ENCODE peak calls at places on chromosome 12, in ten cellular contexts. One of them, this sample, is unnamed.

GRCh38 chr12:106918746-106919145 is 37.0 kb upstream of the TMEM263 start:
- DNase-seq in left ventricle myocardium superior: no peak
- DNase-seq in stimulated activated naive B cell treated with anti-CD40 and anti-IgM and Interleukin-4, amounts not matched to agents 10 μg/mL and 1 μg/mL and 100 μg/mL, for 72 hours: no peak
- DNase-seq in left ventricle myocardium inferior: no peak
- DNase-seq in T47D: peak
- DNase-seq in T-helper 2 cell: no peak
- DNase-seq in prostate gland: no peak
- DNase-seq in stimulated activated CD8-positive, alpha-beta memory T cell treated with anti-CD3 and anti-CD28 coated beads, Interleukin-15, amount 100 ng/mL, for 4 hours: no peak
- DNase-seq in H7: peak
- DNase-seq in kidney epithelial cell: no peak
- DNase-seq in this sample: no peak

GRCh38 chr12:122148657-122149056 is 25.4 kb downstream of the IL31 start:
- DNase-seq in left ventricle myocardium superior: no peak
- DNase-seq in stimulated activated naive B cell treated with anti-CD40 and anti-IgM and Interleukin-4, amounts not matched to agents 10 μg/mL and 1 μg/mL and 100 μg/mL, for 72 hours: no peak
- DNase-seq in left ventricle myocardium inferior: no peak
- DNase-seq in T47D: no peak
- DNase-seq in T-helper 2 cell: no peak
- DNase-seq in prostate gland: no peak
- DNase-seq in stimulated activated CD8-positive, alpha-beta memory T cell treated with anti-CD3 and anti-CD28 coated beads, Interleukin-15, amount 100 ng/mL, for 4 hours: no peak
- DNase-seq in H7: peak
- DNase-seq in kidney epithelial cell: no peak
- DNase-seq in this sample: no peak

GRCh38 chr12:14273911-14274306 is 91.6 kb upstream of the ATF7IP start:
- DNase-seq in left ventricle myocardium superior: no peak
- DNase-seq in stimulated activated naive B cell treated with anti-CD40 and anti-IgM and Interleukin-4, amounts not matched to agents 10 μg/mL and 1 μg/mL and 100 μg/mL, for 72 hours: no peak
- DNase-seq in left ventricle myocardium inferior: no peak
- DNase-seq in T47D: no peak
- DNase-seq in T-helper 2 cell: no peak
- DNase-seq in prostate gland: no peak
- DNase-seq in stimulated activated CD8-positive, alpha-beta memory T cell treated with anti-CD3 and anti-CD28 coated beads, Interleukin-15, amount 100 ng/mL, for 4 hours: no peak
- DNase-seq in H7: no peak
- DNase-seq in kidney epithelial cell: no peak
- DNase-seq in this sample: no peak

GRCh38 chr12:124175731-124176130 is 119.2 kb upstream of the RFLNA start:
- DNase-seq in left ventricle myocardium superior: no peak
- DNase-seq in stimulated activated naive B cell treated with anti-CD40 and anti-IgM and Interleukin-4, amounts not matched to agents 10 μg/mL and 1 μg/mL and 100 μg/mL, for 72 hours: no peak
- DNase-seq in left ventricle myocardium inferior: no peak
- DNase-seq in T47D: no peak
- DNase-seq in T-helper 2 cell: no peak
- DNase-seq in prostate gland: no peak
- DNase-seq in stimulated activated CD8-positive, alpha-beta memory T cell treated with anti-CD3 and anti-CD28 coated beads, Interleukin-15, amount 100 ng/mL, for 4 hours: no peak
- DNase-seq in H7: no peak
- DNase-seq in kidney epithelial cell: no peak
- DNase-seq in this sample: no peak

GRCh38 chr12:93387780-93388179 is 10.1 kb downstream of the NUDT4 start:
- DNase-seq in left ventricle myocardium superior: no peak
- DNase-seq in stimulated activated naive B cell treated with anti-CD40 and anti-IgM and Interleukin-4, amounts not matched to agents 10 μg/mL and 1 μg/mL and 100 μg/mL, for 72 hours: no peak
- DNase-seq in left ventricle myocardium inferior: no peak
- DNase-seq in T47D: no peak
- DNase-seq in T-helper 2 cell: peak
- DNase-seq in prostate gland: no peak
- DNase-seq in stimulated activated CD8-positive, alpha-beta memory T cell treated with anti-CD3 and anti-CD28 coated beads, Interleukin-15, amount 100 ng/mL, for 4 hours: no peak
- DNase-seq in H7: no peak
- DNase-seq in kidney epithelial cell: no peak
- DNase-seq in this sample: no peak

GRCh38 chr12:12056951-12057350 is 13.8 kb upstream of the BCL2L14 start:
- DNase-seq in left ventricle myocardium superior: no peak
- DNase-seq in stimulated activated naive B cell treated with anti-CD40 and anti-IgM and Interleukin-4, amounts not matched to agents 10 μg/mL and 1 μg/mL and 100 μg/mL, for 72 hours: no peak
- DNase-seq in left ventricle myocardium inferior: no peak
- DNase-seq in T47D: no peak
- DNase-seq in T-helper 2 cell: no peak
- DNase-seq in prostate gland: no peak
- DNase-seq in stimulated activated CD8-positive, alpha-beta memory T cell treated with anti-CD3 and anti-CD28 coated beads, Interleukin-15, amount 100 ng/mL, for 4 hours: no peak
- DNase-seq in H7: no peak
- DNase-seq in kidney epithelial cell: no peak
- DNase-seq in this sample: no peak

GRCh38 chr12:123043536-123044001 is 63.1 kb downstream of the ARL6IP4 start:
- DNase-seq in left ventricle myocardium superior: peak
- DNase-seq in stimulated activated naive B cell treated with anti-CD40 and anti-IgM and Interleukin-4, amounts not matched to agents 10 μg/mL and 1 μg/mL and 100 μg/mL, for 72 hours: peak
- DNase-seq in left ventricle myocardium inferior: peak
- DNase-seq in T47D: peak
- DNase-seq in T-helper 2 cell: peak
- DNase-seq in prostate gland: peak
- DNase-seq in stimulated activated CD8-positive, alpha-beta memory T cell treated with anti-CD3 and anti-CD28 coated beads, Interleukin-15, amount 100 ng/mL, for 4 hours: peak
- DNase-seq in H7: peak
- DNase-seq in kidney epithelial cell: peak
- DNase-seq in this sample: peak

GRCh38 chr12:69502342-69503081 is 32.3 kb downstream of the FRS2 start:
- DNase-seq in left ventricle myocardium superior: no peak
- DNase-seq in stimulated activated naive B cell treated with anti-CD40 and anti-IgM and Interleukin-4, amounts not matched to agents 10 μg/mL and 1 μg/mL and 100 μg/mL, for 72 hours: no peak
- DNase-seq in left ventricle myocardium inferior: no peak
- DNase-seq in T47D: no peak
- DNase-seq in T-helper 2 cell: no peak
- DNase-seq in prostate gland: no peak
- DNase-seq in stimulated activated CD8-positive, alpha-beta memory T cell treated with anti-CD3 and anti-CD28 coated beads, Interleukin-15, amount 100 ng/mL, for 4 hours: no peak
- DNase-seq in H7: no peak
- DNase-seq in kidney epithelial cell: no peak
- DNase-seq in this sample: no peak

GRCh38 chr12:126033746-126034145 is 968.5 kb downstream of the AACS start:
- DNase-seq in left ventricle myocardium superior: no peak
- DNase-seq in stimulated activated naive B cell treated with anti-CD40 and anti-IgM and Interleukin-4, amounts not matched to agents 10 μg/mL and 1 μg/mL and 100 μg/mL, for 72 hours: no peak
- DNase-seq in left ventricle myocardium inferior: no peak
- DNase-seq in T47D: no peak
- DNase-seq in T-helper 2 cell: no peak
- DNase-seq in prostate gland: no peak
- DNase-seq in stimulated activated CD8-positive, alpha-beta memory T cell treated with anti-CD3 and anti-CD28 coated beads, Interleukin-15, amount 100 ng/mL, for 4 hours: no peak
- DNase-seq in H7: no peak
- DNase-seq in kidney epithelial cell: no peak
- DNase-seq in this sample: no peak

GRCh38 chr12:27277846-27278260 is 33.8 kb downstream of the STK38L start:
- DNase-seq in left ventricle myocardium superior: no peak
- DNase-seq in stimulated activated naive B cell treated with anti-CD40 and anti-IgM and Interleukin-4, amounts not matched to agents 10 μg/mL and 1 μg/mL and 100 μg/mL, for 72 hours: peak
- DNase-seq in left ventricle myocardium inferior: no peak
- DNase-seq in T47D: peak
- DNase-seq in T-helper 2 cell: peak
- DNase-seq in prostate gland: no peak
- DNase-seq in stimulated activated CD8-positive, alpha-beta memory T cell treated with anti-CD3 and anti-CD28 coated beads, Interleukin-15, amount 100 ng/mL, for 4 hours: no peak
- DNase-seq in H7: no peak
- DNase-seq in kidney epithelial cell: no peak
- DNase-seq in this sample: no peak

GRCh38 chr12:34306133-34306830 is 284.0 kb downstream of the ALG10 start:
- DNase-seq in left ventricle myocardium superior: no peak
- DNase-seq in stimulated activated naive B cell treated with anti-CD40 and anti-IgM and Interleukin-4, amounts not matched to agents 10 μg/mL and 1 μg/mL and 100 μg/mL, for 72 hours: no peak
- DNase-seq in left ventricle myocardium inferior: no peak
- DNase-seq in T47D: no peak
- DNase-seq in T-helper 2 cell: no peak
- DNase-seq in prostate gland: no peak
- DNase-seq in stimulated activated CD8-positive, alpha-beta memory T cell treated with anti-CD3 and anti-CD28 coated beads, Interleukin-15, amount 100 ng/mL, for 4 hours: no peak
- DNase-seq in H7: no peak
- DNase-seq in kidney epithelial cell: no peak
- DNase-seq in this sample: no peak

GRCh38 chr12:53677612-53678133 is 1.8 kb upstream of the ATP5MC2 start:
- DNase-seq in left ventricle myocardium superior: no peak
- DNase-seq in stimulated activated naive B cell treated with anti-CD40 and anti-IgM and Interleukin-4, amounts not matched to agents 10 μg/mL and 1 μg/mL and 100 μg/mL, for 72 hours: no peak
- DNase-seq in left ventricle myocardium inferior: no peak
- DNase-seq in T47D: no peak
- DNase-seq in T-helper 2 cell: no peak
- DNase-seq in prostate gland: no peak
- DNase-seq in stimulated activated CD8-positive, alpha-beta memory T cell treated with anti-CD3 and anti-CD28 coated beads, Interleukin-15, amount 100 ng/mL, for 4 hours: no peak
- DNase-seq in H7: no peak
- DNase-seq in kidney epithelial cell: no peak
- DNase-seq in this sample: no peak

GRCh38 chr12:29396774-29397173 is 15.8 kb upstream of the ERGIC2 start:
- DNase-seq in left ventricle myocardium superior: no peak
- DNase-seq in stimulated activated naive B cell treated with anti-CD40 and anti-IgM and Interleukin-4, amounts not matched to agents 10 μg/mL and 1 μg/mL and 100 μg/mL, for 72 hours: no peak
- DNase-seq in left ventricle myocardium inferior: no peak
- DNase-seq in T47D: no peak
- DNase-seq in T-helper 2 cell: no peak
- DNase-seq in prostate gland: no peak
- DNase-seq in stimulated activated CD8-positive, alpha-beta memory T cell treated with anti-CD3 and anti-CD28 coated beads, Interleukin-15, amount 100 ng/mL, for 4 hours: no peak
- DNase-seq in H7: no peak
- DNase-seq in kidney epithelial cell: no peak
- DNase-seq in this sample: no peak

GRCh38 chr12:54861927-54862326 is 7.6 kb downstream of the MUCL1 start:
- DNase-seq in left ventricle myocardium superior: no peak
- DNase-seq in stimulated activated naive B cell treated with anti-CD40 and anti-IgM and Interleukin-4, amounts not matched to agents 10 μg/mL and 1 μg/mL and 100 μg/mL, for 72 hours: no peak
- DNase-seq in left ventricle myocardium inferior: no peak
- DNase-seq in T47D: no peak
- DNase-seq in T-helper 2 cell: no peak
- DNase-seq in prostate gland: no peak
- DNase-seq in stimulated activated CD8-positive, alpha-beta memory T cell treated with anti-CD3 and anti-CD28 coated beads, Interleukin-15, amount 100 ng/mL, for 4 hours: no peak
- DNase-seq in H7: no peak
- DNase-seq in kidney epithelial cell: no peak
- DNase-seq in this sample: no peak

GRCh38 chr12:122326597-122326996 is 60.3 kb upstream of the VPS33A start:
- DNase-seq in left ventricle myocardium superior: no peak
- DNase-seq in stimulated activated naive B cell treated with anti-CD40 and anti-IgM and Interleukin-4, amounts not matched to agents 10 μg/mL and 1 μg/mL and 100 μg/mL, for 72 hours: no peak
- DNase-seq in left ventricle myocardium inferior: no peak
- DNase-seq in T47D: no peak
- DNase-seq in T-helper 2 cell: peak
- DNase-seq in prostate gland: no peak
- DNase-seq in stimulated activated CD8-positive, alpha-beta memory T cell treated with anti-CD3 and anti-CD28 coated beads, Interleukin-15, amount 100 ng/mL, for 4 hours: no peak
- DNase-seq in H7: no peak
- DNase-seq in kidney epithelial cell: peak
- DNase-seq in this sample: no peak

GRCh38 chr12:119679081-119679480 is 11.1 kb downstream of the PRKAB1 start:
- DNase-seq in left ventricle myocardium superior: no peak
- DNase-seq in stimulated activated naive B cell treated with anti-CD40 and anti-IgM and Interleukin-4, amounts not matched to agents 10 μg/mL and 1 μg/mL and 100 μg/mL, for 72 hours: no peak
- DNase-seq in left ventricle myocardium inferior: no peak
- DNase-seq in T47D: no peak
- DNase-seq in T-helper 2 cell: no peak
- DNase-seq in prostate gland: no peak
- DNase-seq in stimulated activated CD8-positive, alpha-beta memory T cell treated with anti-CD3 and anti-CD28 coated beads, Interleukin-15, amount 100 ng/mL, for 4 hours: no peak
- DNase-seq in H7: no peak
- DNase-seq in kidney epithelial cell: no peak
- DNase-seq in this sample: no peak

GRCh38 chr12:32476446-32476845 is 77.1 kb downstream of the FGD4 start:
- DNase-seq in left ventricle myocardium superior: no peak
- DNase-seq in stimulated activated naive B cell treated with anti-CD40 and anti-IgM and Interleukin-4, amounts not matched to agents 10 μg/mL and 1 μg/mL and 100 μg/mL, for 72 hours: no peak
- DNase-seq in left ventricle myocardium inferior: no peak
- DNase-seq in T47D: peak
- DNase-seq in T-helper 2 cell: no peak
- DNase-seq in prostate gland: no peak
- DNase-seq in stimulated activated CD8-positive, alpha-beta memory T cell treated with anti-CD3 and anti-CD28 coated beads, Interleukin-15, amount 100 ng/mL, for 4 hours: no peak
- DNase-seq in H7: no peak
- DNase-seq in kidney epithelial cell: no peak
- DNase-seq in this sample: no peak

GRCh38 chr12:32568241-32568640 is 110.9 kb upstream of the DNM1L start:
- DNase-seq in left ventricle myocardium superior: no peak
- DNase-seq in stimulated activated naive B cell treated with anti-CD40 and anti-IgM and Interleukin-4, amounts not matched to agents 10 μg/mL and 1 μg/mL and 100 μg/mL, for 72 hours: no peak
- DNase-seq in left ventricle myocardium inferior: no peak
- DNase-seq in T47D: no peak
- DNase-seq in T-helper 2 cell: no peak
- DNase-seq in prostate gland: no peak
- DNase-seq in stimulated activated CD8-positive, alpha-beta memory T cell treated with anti-CD3 and anti-CD28 coated beads, Interleukin-15, amount 100 ng/mL, for 4 hours: no peak
- DNase-seq in H7: no peak
- DNase-seq in kidney epithelial cell: peak
- DNase-seq in this sample: no peak

GRCh38 chr12:93738199-93739058 is 61.3 kb downstream of the CRADD start:
- DNase-seq in left ventricle myocardium superior: no peak
- DNase-seq in stimulated activated naive B cell treated with anti-CD40 and anti-IgM and Interleukin-4, amounts not matched to agents 10 μg/mL and 1 μg/mL and 100 μg/mL, for 72 hours: no peak
- DNase-seq in left ventricle myocardium inferior: no peak
- DNase-seq in T47D: no peak
- DNase-seq in T-helper 2 cell: no peak
- DNase-seq in prostate gland: no peak
- DNase-seq in stimulated activated CD8-positive, alpha-beta memory T cell treated with anti-CD3 and anti-CD28 coated beads, Interleukin-15, amount 100 ng/mL, for 4 hours: no peak
- DNase-seq in H7: no peak
- DNase-seq in kidney epithelial cell: no peak
- DNase-seq in this sample: no peak

GRCh38 chr12:114902665-114903393 is 218.9 kb upstream of the TBX3 start:
- DNase-seq in left ventricle myocardium superior: no peak
- DNase-seq in stimulated activated naive B cell treated with anti-CD40 and anti-IgM and Interleukin-4, amounts not matched to agents 10 μg/mL and 1 μg/mL and 100 μg/mL, for 72 hours: no peak
- DNase-seq in left ventricle myocardium inferior: no peak
- DNase-seq in T47D: no peak
- DNase-seq in T-helper 2 cell: no peak
- DNase-seq in prostate gland: no peak
- DNase-seq in stimulated activated CD8-positive, alpha-beta memory T cell treated with anti-CD3 and anti-CD28 coated beads, Interleukin-15, amount 100 ng/mL, for 4 hours: no peak
- DNase-seq in H7: no peak
- DNase-seq in kidney epithelial cell: peak
- DNase-seq in this sample: no peak

GRCh38 chr12:110698171-110698902 is 9.4 kb upstream of the HVCN1 start:
- DNase-seq in left ventricle myocardium superior: peak
- DNase-seq in stimulated activated naive B cell treated with anti-CD40 and anti-IgM and Interleukin-4, amounts not matched to agents 10 μg/mL and 1 μg/mL and 100 μg/mL, for 72 hours: peak
- DNase-seq in left ventricle myocardium inferior: peak
- DNase-seq in T47D: peak
- DNase-seq in T-helper 2 cell: peak
- DNase-seq in prostate gland: peak
- DNase-seq in stimulated activated CD8-positive, alpha-beta memory T cell treated with anti-CD3 and anti-CD28 coated beads, Interleukin-15, amount 100 ng/mL, for 4 hours: peak
- DNase-seq in H7: peak
- DNase-seq in kidney epithelial cell: peak
- DNase-seq in this sample: peak

GRCh38 chr12:31647106-31647505 is 12.4 kb upstream of the ETFBKMT start:
- DNase-seq in left ventricle myocardium superior: no peak
- DNase-seq in stimulated activated naive B cell treated with anti-CD40 and anti-IgM and Interleukin-4, amounts not matched to agents 10 μg/mL and 1 μg/mL and 100 μg/mL, for 72 hours: no peak
- DNase-seq in left ventricle myocardium inferior: no peak
- DNase-seq in T47D: peak
- DNase-seq in T-helper 2 cell: no peak
- DNase-seq in prostate gland: no peak
- DNase-seq in stimulated activated CD8-positive, alpha-beta memory T cell treated with anti-CD3 and anti-CD28 coated beads, Interleukin-15, amount 100 ng/mL, for 4 hours: no peak
- DNase-seq in H7: no peak
- DNase-seq in kidney epithelial cell: no peak
- DNase-seq in this sample: no peak

GRCh38 chr12:130938186-130938585 is 15.5 kb upstream of the ADGRD1 start:
- DNase-seq in left ventricle myocardium superior: no peak
- DNase-seq in stimulated activated naive B cell treated with anti-CD40 and anti-IgM and Interleukin-4, amounts not matched to agents 10 μg/mL and 1 μg/mL and 100 μg/mL, for 72 hours: no peak
- DNase-seq in left ventricle myocardium inferior: no peak
- DNase-seq in T47D: no peak
- DNase-seq in T-helper 2 cell: no peak
- DNase-seq in prostate gland: no peak
- DNase-seq in stimulated activated CD8-positive, alpha-beta memory T cell treated with anti-CD3 and anti-CD28 coated beads, Interleukin-15, amount 100 ng/mL, for 4 hours: no peak
- DNase-seq in H7: no peak
- DNase-seq in kidney epithelial cell: no peak
- DNase-seq in this sample: no peak

GRCh38 chr12:68497702-68498101 is 113.0 kb upstream of the RAP1B start:
- DNase-seq in left ventricle myocardium superior: no peak
- DNase-seq in stimulated activated naive B cell treated with anti-CD40 and anti-IgM and Interleukin-4, amounts not matched to agents 10 μg/mL and 1 μg/mL and 100 μg/mL, for 72 hours: no peak
- DNase-seq in left ventricle myocardium inferior: no peak
- DNase-seq in T47D: no peak
- DNase-seq in T-helper 2 cell: peak
- DNase-seq in prostate gland: no peak
- DNase-seq in stimulated activated CD8-positive, alpha-beta memory T cell treated with anti-CD3 and anti-CD28 coated beads, Interleukin-15, amount 100 ng/mL, for 4 hours: no peak
- DNase-seq in H7: no peak
- DNase-seq in kidney epithelial cell: peak
- DNase-seq in this sample: no peak

GRCh38 chr12:77167801-77168200 is 102.4 kb upstream of the E2F7 start:
- DNase-seq in left ventricle myocardium superior: no peak
- DNase-seq in stimulated activated naive B cell treated with anti-CD40 and anti-IgM and Interleukin-4, amounts not matched to agents 10 μg/mL and 1 μg/mL and 100 μg/mL, for 72 hours: no peak
- DNase-seq in left ventricle myocardium inferior: no peak
- DNase-seq in T47D: no peak
- DNase-seq in T-helper 2 cell: no peak
- DNase-seq in prostate gland: no peak
- DNase-seq in stimulated activated CD8-positive, alpha-beta memory T cell treated with anti-CD3 and anti-CD28 coated beads, Interleukin-15, amount 100 ng/mL, for 4 hours: no peak
- DNase-seq in H7: no peak
- DNase-seq in kidney epithelial cell: no peak
- DNase-seq in this sample: no peak

GRCh38 chr12:13101854-13102375 is 1.6 kb downstream of the GSG1 start:
- DNase-seq in left ventricle myocardium superior: no peak
- DNase-seq in stimulated activated naive B cell treated with anti-CD40 and anti-IgM and Interleukin-4, amounts not matched to agents 10 μg/mL and 1 μg/mL and 100 μg/mL, for 72 hours: no peak
- DNase-seq in left ventricle myocardium inferior: no peak
- DNase-seq in T47D: peak
- DNase-seq in T-helper 2 cell: peak
- DNase-seq in prostate gland: peak
- DNase-seq in stimulated activated CD8-positive, alpha-beta memory T cell treated with anti-CD3 and anti-CD28 coated beads, Interleukin-15, amount 100 ng/mL, for 4 hours: no peak
- DNase-seq in H7: no peak
- DNase-seq in kidney epithelial cell: no peak
- DNase-seq in this sample: no peak

GRCh38 chr12:1978078-1978477 is 26.2 kb downstream of the DCP1B start:
- DNase-seq in left ventricle myocardium superior: no peak
- DNase-seq in stimulated activated naive B cell treated with anti-CD40 and anti-IgM and Interleukin-4, amounts not matched to agents 10 μg/mL and 1 μg/mL and 100 μg/mL, for 72 hours: no peak
- DNase-seq in left ventricle myocardium inferior: no peak
- DNase-seq in T47D: no peak
- DNase-seq in T-helper 2 cell: no peak
- DNase-seq in prostate gland: no peak
- DNase-seq in stimulated activated CD8-positive, alpha-beta memory T cell treated with anti-CD3 and anti-CD28 coated beads, Interleukin-15, amount 100 ng/mL, for 4 hours: no peak
- DNase-seq in H7: no peak
- DNase-seq in kidney epithelial cell: no peak
- DNase-seq in this sample: no peak